ENCODE peak calls at places on chromosomes 12 and 14, in eight cellular contexts. One of them, this sample, is unnamed.
A peak's percentile ranks its signal among the peaks of the same experiment; 100 is the strongest.

GRCh38 chr12:120849765-120850164 is 54.4 kb downstream of the SPPL3 start:
- DNase-seq in CD8-positive, alpha-beta T cell: no peak
- DNase-seq in activated CD4-positive, alpha-beta T cell treated with anti-CD3 and anti-CD28 coated beads, Interleukin-2, amount 50 U/mL, for 24 hours: no peak
- DNase-seq in CD4-positive, alpha-beta memory T cell: no peak
- DNase-seq in hepatic stellate cell: no peak
- DNase-seq in left cardiac atrium: no peak
- DNase-seq in nucleus accumbens: no peak
- DNase-seq in activated T-helper 1 cell treated with anti-CD3 and anti-CD28 coated beads, Interleukin-2, amount 50 U/mL, for 16 hours: no peak
- DNase-seq in this sample: no peak

GRCh38 chr12:65532744-65533143 is 254.3 kb downstream of the MSRB3 start:
- DNase-seq in activated T-helper 1 cell treated with anti-CD3 and anti-CD28 coated beads, Interleukin-2, amount 50 U/mL, for 16 hours: no peak
- DNase-seq in left cardiac atrium: no peak
- DNase-seq in activated CD4-positive, alpha-beta T cell treated with anti-CD3 and anti-CD28 coated beads, Interleukin-2, amount 50 U/mL, for 24 hours: no peak
- DNase-seq in nucleus accumbens: no peak
- DNase-seq in hepatic stellate cell: peak; percentile 26
- DNase-seq in CD8-positive, alpha-beta T cell: no peak
- DNase-seq in CD4-positive, alpha-beta memory T cell: no peak
- DNase-seq in this sample: no peak

GRCh38 chr12:67764055-67764454 is 115.5 kb downstream of the DYRK2 start:
- DNase-seq in CD8-positive, alpha-beta T cell: no peak
- DNase-seq in activated T-helper 1 cell treated with anti-CD3 and anti-CD28 coated beads, Interleukin-2, amount 50 U/mL, for 16 hours: no peak
- DNase-seq in CD4-positive, alpha-beta memory T cell: no peak
- DNase-seq in left cardiac atrium: no peak
- DNase-seq in hepatic stellate cell: no peak
- DNase-seq in nucleus accumbens: no peak
- DNase-seq in activated CD4-positive, alpha-beta T cell treated with anti-CD3 and anti-CD28 coated beads, Interleukin-2, amount 50 U/mL, for 24 hours: no peak
- DNase-seq in this sample: no peak

GRCh38 chr14:62736426-62737043 is 308.7 kb downstream of the KCNH5 start:
- DNase-seq in activated CD4-positive, alpha-beta T cell treated with anti-CD3 and anti-CD28 coated beads, Interleukin-2, amount 50 U/mL, for 24 hours: no peak
- DNase-seq in CD4-positive, alpha-beta memory T cell: no peak
- DNase-seq in activated T-helper 1 cell treated with anti-CD3 and anti-CD28 coated beads, Interleukin-2, amount 50 U/mL, for 16 hours: no peak
- DNase-seq in hepatic stellate cell: no peak
- DNase-seq in CD8-positive, alpha-beta T cell: no peak
- DNase-seq in nucleus accumbens: no peak
- DNase-seq in left cardiac atrium: no peak
- DNase-seq in this sample: no peak

GRCh38 chr12:78732481-78732880 is 132.1 kb upstream of the SYT1 start:
- DNase-seq in activated CD4-positive, alpha-beta T cell treated with anti-CD3 and anti-CD28 coated beads, Interleukin-2, amount 50 U/mL, for 24 hours: no peak
- DNase-seq in activated T-helper 1 cell treated with anti-CD3 and anti-CD28 coated beads, Interleukin-2, amount 50 U/mL, for 16 hours: no peak
- DNase-seq in nucleus accumbens: no peak
- DNase-seq in hepatic stellate cell: no peak
- DNase-seq in CD8-positive, alpha-beta T cell: no peak
- DNase-seq in left cardiac atrium: no peak
- DNase-seq in CD4-positive, alpha-beta memory T cell: no peak
- DNase-seq in this sample: no peak

GRCh38 chr14:39169541-39169900 is 612 bp downstream of the TRAPPC6B start:
- DNase-seq in activated T-helper 1 cell treated with anti-CD3 and anti-CD28 coated beads, Interleukin-2, amount 50 U/mL, for 16 hours: no peak
- DNase-seq in CD8-positive, alpha-beta T cell: no peak
- DNase-seq in hepatic stellate cell: peak; percentile 17
- DNase-seq in left cardiac atrium: no peak
- DNase-seq in CD4-positive, alpha-beta memory T cell: no peak
- DNase-seq in activated CD4-positive, alpha-beta T cell treated with anti-CD3 and anti-CD28 coated beads, Interleukin-2, amount 50 U/mL, for 24 hours: no peak
- DNase-seq in nucleus accumbens: no peak
- DNase-seq in this sample: no peak

GRCh38 chr12:92784356-92784755 is 81.6 kb downstream of the PLEKHG7 start:
- DNase-seq in hepatic stellate cell: no peak
- DNase-seq in nucleus accumbens: no peak
- DNase-seq in activated CD4-positive, alpha-beta T cell treated with anti-CD3 and anti-CD28 coated beads, Interleukin-2, amount 50 U/mL, for 24 hours: no peak
- DNase-seq in CD8-positive, alpha-beta T cell: no peak
- DNase-seq in left cardiac atrium: no peak
- DNase-seq in activated T-helper 1 cell treated with anti-CD3 and anti-CD28 coated beads, Interleukin-2, amount 50 U/mL, for 16 hours: no peak
- DNase-seq in CD4-positive, alpha-beta memory T cell: no peak
- DNase-seq in this sample: no peak

GRCh38 chr14:39160494-39160893 is 9.6 kb downstream of the TRAPPC6B start:
- DNase-seq in left cardiac atrium: no peak
- DNase-seq in activated CD4-positive, alpha-beta T cell treated with anti-CD3 and anti-CD28 coated beads, Interleukin-2, amount 50 U/mL, for 24 hours: no peak
- DNase-seq in activated T-helper 1 cell treated with anti-CD3 and anti-CD28 coated beads, Interleukin-2, amount 50 U/mL, for 16 hours: no peak
- DNase-seq in hepatic stellate cell: no peak
- DNase-seq in CD4-positive, alpha-beta memory T cell: no peak
- DNase-seq in CD8-positive, alpha-beta T cell: no peak
- DNase-seq in nucleus accumbens: no peak
- DNase-seq in this sample: no peak

GRCh38 chr14:59333235-59333634 is 131.9 kb downstream of the GPR135 start:
- DNase-seq in activated CD4-positive, alpha-beta T cell treated with anti-CD3 and anti-CD28 coated beads, Interleukin-2, amount 50 U/mL, for 24 hours: no peak
- DNase-seq in activated T-helper 1 cell treated with anti-CD3 and anti-CD28 coated beads, Interleukin-2, amount 50 U/mL, for 16 hours: no peak
- DNase-seq in left cardiac atrium: no peak
- DNase-seq in hepatic stellate cell: no peak
- DNase-seq in CD8-positive, alpha-beta T cell: no peak
- DNase-seq in nucleus accumbens: no peak
- DNase-seq in CD4-positive, alpha-beta memory T cell: no peak
- DNase-seq in this sample: no peak

GRCh38 chr14:57486767-57487379 is 6.8 kb downstream of the CCDC198 start:
- DNase-seq in CD4-positive, alpha-beta memory T cell: no peak
- DNase-seq in hepatic stellate cell: peak; percentile 14
- DNase-seq in left cardiac atrium: no peak
- DNase-seq in activated CD4-positive, alpha-beta T cell treated with anti-CD3 and anti-CD28 coated beads, Interleukin-2, amount 50 U/mL, for 24 hours: no peak
- DNase-seq in CD8-positive, alpha-beta T cell: no peak
- DNase-seq in nucleus accumbens: peak; percentile 2
- DNase-seq in activated T-helper 1 cell treated with anti-CD3 and anti-CD28 coated beads, Interleukin-2, amount 50 U/mL, for 16 hours: no peak
- DNase-seq in this sample: no peak

GRCh38 chr12:125143491-125143890 is 78.3 kb downstream of the AACS start:
- DNase-seq in left cardiac atrium: peak; percentile 67
- DNase-seq in hepatic stellate cell: peak; percentile 54
- DNase-seq in nucleus accumbens: no peak
- DNase-seq in CD8-positive, alpha-beta T cell: no peak
- DNase-seq in CD4-positive, alpha-beta memory T cell: no peak
- DNase-seq in activated T-helper 1 cell treated with anti-CD3 and anti-CD28 coated beads, Interleukin-2, amount 50 U/mL, for 16 hours: no peak
- DNase-seq in activated CD4-positive, alpha-beta T cell treated with anti-CD3 and anti-CD28 coated beads, Interleukin-2, amount 50 U/mL, for 24 hours: no peak
- DNase-seq in this sample: no peak

GRCh38 chr14:49477576-49477975 is 108.6 kb downstream of the RPS29 start:
- DNase-seq in CD8-positive, alpha-beta T cell: no peak
- DNase-seq in hepatic stellate cell: no peak
- DNase-seq in activated CD4-positive, alpha-beta T cell treated with anti-CD3 and anti-CD28 coated beads, Interleukin-2, amount 50 U/mL, for 24 hours: no peak
- DNase-seq in activated T-helper 1 cell treated with anti-CD3 and anti-CD28 coated beads, Interleukin-2, amount 50 U/mL, for 16 hours: no peak
- DNase-seq in nucleus accumbens: no peak
- DNase-seq in left cardiac atrium: no peak
- DNase-seq in CD4-positive, alpha-beta memory T cell: no peak
- DNase-seq in this sample: no peak

GRCh38 chr12:24709201-24709600 is 239.7 kb downstream of the BCAT1 start:
- DNase-seq in nucleus accumbens: no peak
- DNase-seq in hepatic stellate cell: no peak
- DNase-seq in activated T-helper 1 cell treated with anti-CD3 and anti-CD28 coated beads, Interleukin-2, amount 50 U/mL, for 16 hours: no peak
- DNase-seq in CD8-positive, alpha-beta T cell: no peak
- DNase-seq in left cardiac atrium: no peak
- DNase-seq in CD4-positive, alpha-beta memory T cell: no peak
- DNase-seq in activated CD4-positive, alpha-beta T cell treated with anti-CD3 and anti-CD28 coated beads, Interleukin-2, amount 50 U/mL, for 24 hours: no peak
- DNase-seq in this sample: no peak

GRCh38 chr12:4153343-4153892 is 120.1 kb upstream of the CCND2 start:
- DNase-seq in hepatic stellate cell: no peak
- DNase-seq in activated T-helper 1 cell treated with anti-CD3 and anti-CD28 coated beads, Interleukin-2, amount 50 U/mL, for 16 hours: no peak
- DNase-seq in nucleus accumbens: no peak
- DNase-seq in activated CD4-positive, alpha-beta T cell treated with anti-CD3 and anti-CD28 coated beads, Interleukin-2, amount 50 U/mL, for 24 hours: no peak
- DNase-seq in CD4-positive, alpha-beta memory T cell: no peak
- DNase-seq in CD8-positive, alpha-beta T cell: peak; percentile 35
- DNase-seq in left cardiac atrium: no peak
- DNase-seq in this sample: peak; percentile 78

GRCh38 chr14:49892301-49892635 is 614 bp upstream of the ARF6 start:
- DNase-seq in left cardiac atrium: peak; percentile 73
- DNase-seq in nucleus accumbens: peak; percentile 68
- DNase-seq in CD8-positive, alpha-beta T cell: peak; percentile 21
- DNase-seq in activated CD4-positive, alpha-beta T cell treated with anti-CD3 and anti-CD28 coated beads, Interleukin-2, amount 50 U/mL, for 24 hours: no peak
- DNase-seq in activated T-helper 1 cell treated with anti-CD3 and anti-CD28 coated beads, Interleukin-2, amount 50 U/mL, for 16 hours: no peak
- DNase-seq in hepatic stellate cell: peak; percentile 85
- DNase-seq in CD4-positive, alpha-beta memory T cell: peak; percentile 66
- DNase-seq in this sample: peak; percentile 63

GRCh38 chr12:67517181-67517887 is 131.2 kb upstream of the DYRK2 start:
- DNase-seq in activated CD4-positive, alpha-beta T cell treated with anti-CD3 and anti-CD28 coated beads, Interleukin-2, amount 50 U/mL, for 24 hours: no peak
- DNase-seq in CD4-positive, alpha-beta memory T cell: no peak
- DNase-seq in CD8-positive, alpha-beta T cell: no peak
- DNase-seq in hepatic stellate cell: no peak
- DNase-seq in left cardiac atrium: peak; percentile 36
- DNase-seq in activated T-helper 1 cell treated with anti-CD3 and anti-CD28 coated beads, Interleukin-2, amount 50 U/mL, for 16 hours: no peak
- DNase-seq in nucleus accumbens: no peak
- DNase-seq in this sample: no peak

GRCh38 chr12:107320031-107320928 is 226.9 kb upstream of the CRY1 start:
- DNase-seq in activated CD4-positive, alpha-beta T cell treated with anti-CD3 and anti-CD28 coated beads, Interleukin-2, amount 50 U/mL, for 24 hours: peak; percentile 56
- DNase-seq in nucleus accumbens: peak; percentile 3
- DNase-seq in CD8-positive, alpha-beta T cell: peak; percentile 64
- DNase-seq in left cardiac atrium: peak; percentile 28
- DNase-seq in CD4-positive, alpha-beta memory T cell: peak; percentile 80
- DNase-seq in activated T-helper 1 cell treated with anti-CD3 and anti-CD28 coated beads, Interleukin-2, amount 50 U/mL, for 16 hours: peak; percentile 64
- DNase-seq in hepatic stellate cell: no peak
- DNase-seq in this sample: no peak

GRCh38 chr12:83010169-83010804 is 323.6 kb downstream of the TMTC2 start:
- DNase-seq in activated CD4-positive, alpha-beta T cell treated with anti-CD3 and anti-CD28 coated beads, Interleukin-2, amount 50 U/mL, for 24 hours: no peak
- DNase-seq in nucleus accumbens: no peak
- DNase-seq in left cardiac atrium: no peak
- DNase-seq in hepatic stellate cell: no peak
- DNase-seq in activated T-helper 1 cell treated with anti-CD3 and anti-CD28 coated beads, Interleukin-2, amount 50 U/mL, for 16 hours: no peak
- DNase-seq in CD4-positive, alpha-beta memory T cell: no peak
- DNase-seq in CD8-positive, alpha-beta T cell: no peak
- DNase-seq in this sample: no peak

GRCh38 chr14:61876362-61877049 is 114.3 kb downstream of the SNAPC1 start:
- DNase-seq in activated T-helper 1 cell treated with anti-CD3 and anti-CD28 coated beads, Interleukin-2, amount 50 U/mL, for 16 hours: no peak
- DNase-seq in nucleus accumbens: no peak
- DNase-seq in left cardiac atrium: no peak
- DNase-seq in CD4-positive, alpha-beta memory T cell: no peak
- DNase-seq in hepatic stellate cell: no peak
- DNase-seq in activated CD4-positive, alpha-beta T cell treated with anti-CD3 and anti-CD28 coated beads, Interleukin-2, amount 50 U/mL, for 24 hours: no peak
- DNase-seq in CD8-positive, alpha-beta T cell: no peak
- DNase-seq in this sample: no peak

GRCh38 chr12:31369712-31370521 is 44.0 kb upstream of the SINHCAF start:
- DNase-seq in activated CD4-positive, alpha-beta T cell treated with anti-CD3 and anti-CD28 coated beads, Interleukin-2, amount 50 U/mL, for 24 hours: no peak
- DNase-seq in nucleus accumbens: no peak
- DNase-seq in left cardiac atrium: peak; percentile 63
- DNase-seq in activated T-helper 1 cell treated with anti-CD3 and anti-CD28 coated beads, Interleukin-2, amount 50 U/mL, for 16 hours: no peak
- DNase-seq in CD8-positive, alpha-beta T cell: no peak
- DNase-seq in CD4-positive, alpha-beta memory T cell: no peak
- DNase-seq in hepatic stellate cell: no peak
- DNase-seq in this sample: no peak

GRCh38 chr14:77746064-77746463 is 14.9 kb downstream of the SNW1 start:
- DNase-seq in hepatic stellate cell: no peak
- DNase-seq in CD8-positive, alpha-beta T cell: no peak
- DNase-seq in left cardiac atrium: no peak
- DNase-seq in CD4-positive, alpha-beta memory T cell: no peak
- DNase-seq in activated T-helper 1 cell treated with anti-CD3 and anti-CD28 coated beads, Interleukin-2, amount 50 U/mL, for 16 hours: no peak
- DNase-seq in nucleus accumbens: no peak
- DNase-seq in activated CD4-positive, alpha-beta T cell treated with anti-CD3 and anti-CD28 coated beads, Interleukin-2, amount 50 U/mL, for 24 hours: no peak
- DNase-seq in this sample: no peak

GRCh38 chr12:104704224-104704623 is 247.5 kb downstream of the CHST11 start:
- DNase-seq in left cardiac atrium: no peak
- DNase-seq in hepatic stellate cell: no peak
- DNase-seq in CD4-positive, alpha-beta memory T cell: no peak
- DNase-seq in activated T-helper 1 cell treated with anti-CD3 and anti-CD28 coated beads, Interleukin-2, amount 50 U/mL, for 16 hours: no peak
- DNase-seq in nucleus accumbens: no peak
- DNase-seq in activated CD4-positive, alpha-beta T cell treated with anti-CD3 and anti-CD28 coated beads, Interleukin-2, amount 50 U/mL, for 24 hours: no peak
- DNase-seq in CD8-positive, alpha-beta T cell: no peak
- DNase-seq in this sample: no peak

GRCh38 chr14:50117456-50117855 is 1.1 kb upstream of the VCPKMT start:
- DNase-seq in CD8-positive, alpha-beta T cell: no peak
- DNase-seq in hepatic stellate cell: no peak
- DNase-seq in activated T-helper 1 cell treated with anti-CD3 and anti-CD28 coated beads, Interleukin-2, amount 50 U/mL, for 16 hours: no peak
- DNase-seq in activated CD4-positive, alpha-beta T cell treated with anti-CD3 and anti-CD28 coated beads, Interleukin-2, amount 50 U/mL, for 24 hours: no peak
- DNase-seq in CD4-positive, alpha-beta memory T cell: no peak
- DNase-seq in nucleus accumbens: no peak
- DNase-seq in left cardiac atrium: no peak
- DNase-seq in this sample: no peak

GRCh38 chr14:102221026-102221425 is 81.3 kb downstream of the WDR20 start:
- DNase-seq in hepatic stellate cell: peak; percentile 61
- DNase-seq in left cardiac atrium: no peak
- DNase-seq in CD4-positive, alpha-beta memory T cell: no peak
- DNase-seq in nucleus accumbens: no peak
- DNase-seq in CD8-positive, alpha-beta T cell: no peak
- DNase-seq in activated T-helper 1 cell treated with anti-CD3 and anti-CD28 coated beads, Interleukin-2, amount 50 U/mL, for 16 hours: no peak
- DNase-seq in activated CD4-positive, alpha-beta T cell treated with anti-CD3 and anti-CD28 coated beads, Interleukin-2, amount 50 U/mL, for 24 hours: no peak
- DNase-seq in this sample: no peak

GRCh38 chr12:46267618-46268348 is 1.1 kb downstream of the SLC38A1 start:
- DNase-seq in activated CD4-positive, alpha-beta T cell treated with anti-CD3 and anti-CD28 coated beads, Interleukin-2, amount 50 U/mL, for 24 hours: peak; percentile 36
- DNase-seq in CD8-positive, alpha-beta T cell: peak; percentile 21
- DNase-seq in left cardiac atrium: peak; percentile 29
- DNase-seq in activated T-helper 1 cell treated with anti-CD3 and anti-CD28 coated beads, Interleukin-2, amount 50 U/mL, for 16 hours: peak; percentile 10
- DNase-seq in nucleus accumbens: peak; percentile 29
- DNase-seq in CD4-positive, alpha-beta memory T cell: peak; percentile 47
- DNase-seq in hepatic stellate cell: peak; percentile 60
- DNase-seq in this sample: peak; percentile 32